ENCODE peak calls at places on chromosomes 6 and 20, in eight cellular contexts. Y is CD8-positive, alpha-beta T cell; U is right lobe of liver; V is mucosa of descending colon; P is pancreas; Q is A673; D is uterus; R is PC-3. K is an unnamed sample.

GRCh38 chr6:3751730-3752537 is 421 bp upstream of the PXDC1 start:
- DNase-seq in Y (peak; percentile 65), U (peak; percentile 91), V (peak; percentile 88), P (peak; percentile 84), Q (peak; percentile 88), D (peak; percentile 94), R (peak; percentile 88), K (peak; percentile 84)

GRCh38 chr6:30885999-30886896 is 1.9 kb downstream of the DDR1 start:
- DNase-seq in Y (peak; percentile 59), U (no peak), V (no peak), P (peak; percentile 33), Q (peak; percentile 93), D (peak; percentile 66), R (peak; percentile 90), K (peak; percentile 97)

GRCh38 chr20:38113401-38114325 is 51.4 kb downstream of the TGM2 start:
- DNase-seq in Y (peak; percentile 38), U (no peak), V (no peak), P (no peak), Q (peak; percentile 55), D (no peak), R (peak; percentile 40), K (peak; percentile 86)

GRCh38 chr20:34904202-34904621 is 27.8 kb downstream of the ACSS2 start:
- DNase-seq in Y (no peak), U (no peak), V (no peak), P (no peak), Q (no peak), D (no peak), R (no peak), K (no peak)

GRCh38 chr6:136701011-136701410 is 91.3 kb downstream of the MAP3K5 start:
- DNase-seq in Y (no peak), U (no peak), V (no peak), P (no peak), Q (no peak), D (no peak), R (no peak), K (no peak)

GRCh38 chr20:58547527-58548475 is 32.6 kb upstream of the APCDD1L start:
- DNase-seq in Y (peak; percentile 5), U (no peak), V (no peak), P (no peak), Q (no peak), D (no peak), R (peak; percentile 63), K (peak; percentile 67)

GRCh38 chr20:48283470-48284110 is 498.3 kb upstream of the SULF2 start:
- DNase-seq in Y (no peak), U (peak; percentile 62), V (peak; percentile 60), P (peak; percentile 38), Q (no peak), D (no peak), R (peak; percentile 93), K (peak; percentile 97)

GRCh38 chr6:33504486-33504885 is 50.1 kb downstream of the ZBTB9 start:
- DNase-seq in Y (no peak), U (no peak), V (no peak), P (no peak), Q (no peak), D (no peak), R (no peak), K (no peak)

GRCh38 chr6:135322427-135323201 is 141.5 kb downstream of the MYB start:
- DNase-seq in Y (no peak), U (no peak), V (no peak), P (no peak), Q (no peak), D (no peak), R (no peak), K (no peak)

GRCh38 chr6:44725070-44725469 is 337.6 kb downstream of the CDC5L start:
- DNase-seq in Y (no peak), U (no peak), V (no peak), P (no peak), Q (no peak), D (no peak), R (peak; percentile 42), K (no peak)

GRCh38 chr20:64212750-64213149 is 42.8 kb upstream of the PCMTD2 start:
- DNase-seq in Y (no peak), U (peak; percentile 74), V (no peak), P (peak; percentile 51), Q (no peak), D (peak; percentile 57), R (no peak), K (no peak)

GRCh38 chr6:124356811-124357210 is 553.1 kb downstream of the NKAIN2 start:
- DNase-seq in Y (no peak), U (no peak), V (no peak), P (no peak), Q (no peak), D (no peak), R (no peak), K (no peak)

GRCh38 chr6:112665114-112665513 is 318.0 kb downstream of the RFPL4B start:
- DNase-seq in Y (no peak), U (no peak), V (no peak), P (no peak), Q (no peak), D (no peak), R (peak; percentile 34), K (no peak)

GRCh38 chr20:50659975-50660670 is 31.2 kb downstream of the RIPOR3 start:
- DNase-seq in Y (no peak), U (no peak), V (no peak), P (no peak), Q (no peak), D (peak; percentile 70), R (no peak), K (no peak)

GRCh38 chr6:79586548-79586947 is 44.6 kb upstream of the SH3BGRL2 start:
- DNase-seq in Y (no peak), U (no peak), V (no peak), P (no peak), Q (peak; percentile 59), D (no peak), R (peak; percentile 60), K (no peak)

GRCh38 chr6:29633532-29633901 is 534 bp upstream of the GABBR1 start:
- DNase-seq in Y (no peak), U (no peak), V (no peak), P (no peak), Q (peak; percentile 42), D (no peak), R (no peak), K (no peak)

GRCh38 chr6:167244064-167244949 is 46.8 kb upstream of the UNC93A start:
- DNase-seq in Y (no peak), U (no peak), V (no peak), P (no peak), Q (peak; percentile 4), D (no peak), R (no peak), K (no peak)

GRCh38 chr6:167244991-167245390 is 46.1 kb upstream of the UNC93A start:
- DNase-seq in Y (no peak), U (no peak), V (no peak), P (no peak), Q (no peak), D (no peak), R (no peak), K (no peak)

GRCh38 chr6:167252271-167252670 is 38.8 kb upstream of the UNC93A start:
- DNase-seq in Y (no peak), U (no peak), V (no peak), P (no peak), Q (no peak), D (no peak), R (peak; percentile 19), K (no peak)

GRCh38 chr6:167245586-167245985 is 45.5 kb upstream of the UNC93A start:
- DNase-seq in Y (no peak), U (no peak), V (no peak), P (no peak), Q (no peak), D (no peak), R (no peak), K (no peak)

DNA sequence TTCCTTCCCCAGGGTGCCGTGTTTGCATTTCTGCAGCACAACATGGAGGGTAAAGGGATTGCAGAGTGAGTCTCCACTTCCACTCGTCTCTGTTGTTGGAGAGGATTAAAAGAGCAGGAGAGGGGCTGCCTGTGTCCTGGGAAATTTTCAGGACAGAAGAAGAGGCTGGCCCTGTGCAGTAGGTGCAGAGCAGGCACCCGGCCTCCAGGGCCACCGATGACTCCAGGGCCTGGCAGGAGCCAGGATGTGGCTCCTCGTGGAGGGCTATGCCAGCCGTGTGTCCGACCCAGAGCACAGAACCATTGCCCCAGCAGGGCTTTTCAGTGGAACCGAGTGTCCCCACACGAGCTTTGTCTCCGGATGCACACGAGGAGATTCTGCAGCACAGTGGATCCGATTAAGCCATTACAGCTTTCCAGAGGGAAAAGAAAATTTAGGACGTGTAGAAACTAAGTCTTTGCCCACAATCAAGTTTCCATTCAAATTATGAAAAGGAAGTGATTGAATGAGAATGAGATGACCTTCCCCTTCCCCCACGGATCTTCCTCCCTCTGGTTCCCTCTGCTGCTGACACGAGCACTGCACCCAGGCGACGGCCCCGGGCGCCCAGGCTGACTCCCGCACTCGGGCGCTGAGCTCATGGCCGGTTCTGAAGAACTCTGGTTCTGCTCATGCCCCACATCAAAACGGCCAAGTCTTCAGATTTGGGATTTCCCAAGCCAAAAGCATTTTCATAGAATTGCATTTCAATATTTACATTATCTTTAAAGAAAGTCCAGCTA is 43.1 kb upstream of the UNC93A start:
- DNase-seq in Y (no peak), U (no peak), V (no peak), P (no peak), Q (no peak), D (no peak), R (no peak), K (no peak)
- TF ChIP-seq CTCF in Y (no peak), U (no peak), V (no peak), P (no peak), Q (no peak), D (no peak), R (no peak), K (no peak)

DNA sequence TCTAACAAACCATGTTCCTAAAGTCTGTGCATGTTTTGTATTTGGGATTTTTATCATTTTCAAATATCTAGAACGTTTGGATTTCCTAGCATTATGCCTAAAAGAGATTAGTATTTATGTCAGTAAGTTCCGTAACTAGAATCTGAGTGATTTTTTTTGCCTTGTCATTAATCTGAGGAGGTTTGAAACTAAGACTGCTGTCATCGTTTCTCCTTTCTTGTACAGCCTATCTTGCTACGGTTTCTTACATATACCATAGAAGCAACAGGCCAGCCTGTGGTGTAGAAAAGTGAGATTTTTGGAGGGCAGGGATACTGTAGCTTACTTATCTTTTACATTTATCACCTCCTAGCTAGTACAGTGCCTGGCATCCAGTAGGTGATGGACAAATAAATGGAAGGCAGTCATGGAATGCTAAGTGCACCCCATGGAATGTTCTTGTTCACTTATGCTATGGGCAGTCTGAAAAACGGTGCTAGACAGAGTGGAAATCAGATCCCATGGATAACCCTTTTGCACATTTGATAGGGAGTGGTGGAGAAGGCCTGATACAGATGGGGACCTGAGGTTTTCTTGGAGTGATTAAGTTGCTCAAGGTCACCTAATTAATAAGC is 93.9 kb downstream of the ARID1B start:
- DNase-seq in Y (no peak), U (no peak), V (no peak), P (no peak), Q (no peak), D (no peak), R (no peak), K (no peak)
- H3K4me3 ChIP-seq in Y (no peak overlapping the region), U (no peak overlapping the region), V (no peak overlapping the region), P (no peak overlapping the region), Q (no peak overlapping the region), D (no peak overlapping the region), R (no peak overlapping the region), K (no peak overlapping the region)

GRCh38 chr20:15867017-15867416 is 706.2 kb downstream of the KIF16B start:
- DNase-seq in Y (no peak), U (no peak), V (no peak), P (no peak), Q (no peak), D (no peak), R (no peak), K (no peak)
- H3K9me3 ChIP-seq in Y (no peaks in the 10 kb centered on the region), U (no peaks in the 10 kb centered on the region), V (no peaks in the 10 kb centered on the region), P (no peaks in the 10 kb centered on the region), Q (peaks cover 18% of the 10 kb centered on the region), D (no peaks in the 10 kb centered on the region), R (no peaks in the 10 kb centered on the region), K (no peaks in the 10 kb centered on the region)

GRCh38 chr20:62133864-62134263 is 9.3 kb downstream of the PSMA7 start:
- DNase-seq in Y (no peak), U (no peak), V (no peak), P (no peak), Q (peak; percentile 33), D (no peak), R (no peak), K (no peak)
- TF ChIP-seq CTCF in Y (no peak), U (no peak), V (no peak), P (no peak), Q (peak; percentile 26), D (no peak), R (peak; percentile 30), K (peak; percentile 25)

K was measured in RWPE2.